ENCODE peak calls at places on chromosome 10, in nine cellular contexts. One of them, this sample, is unnamed. For H3K36me3, the result is how much of the 10 kb centered on the place peaks cover.

GRCh38 chr10:122780391-122780790 is 65.3 kb downstream of the CUZD1 start:
- DNase-seq in thyroid gland: no peak
- DNase-seq in kidney epithelial cell: no peak
- DNase-seq in cardiac muscle cell: no peak
- DNase-seq in brain microvascular endothelial cell: no peak
- DNase-seq in trophoblast cell: no peak
- DNase-seq in astrocyte: peak
- DNase-seq in heart left ventricle: no peak
- DNase-seq in osteoblast: peak
- DNase-seq in this sample: peak

GRCh38 chr10:4255751-4256150 is 470.7 kb upstream of the KLF6 start:
- DNase-seq in thyroid gland: no peak
- DNase-seq in kidney epithelial cell: no peak
- DNase-seq in cardiac muscle cell: no peak
- DNase-seq in brain microvascular endothelial cell: no peak
- DNase-seq in trophoblast cell: no peak
- DNase-seq in astrocyte: no peak
- DNase-seq in heart left ventricle: no peak
- DNase-seq in osteoblast: no peak
- DNase-seq in this sample: no peak

GRCh38 chr10:33723181-33723580 is 388.7 kb upstream of the NRP1 start:
- DNase-seq in thyroid gland: no peak
- DNase-seq in kidney epithelial cell: no peak
- DNase-seq in cardiac muscle cell: no peak
- DNase-seq in brain microvascular endothelial cell: no peak
- DNase-seq in trophoblast cell: no peak
- DNase-seq in astrocyte: no peak
- DNase-seq in heart left ventricle: no peak
- DNase-seq in osteoblast: no peak
- DNase-seq in this sample: no peak

GRCh38 chr10:48289652-48290238 is 15.2 kb upstream of the FRMPD2 start:
- DNase-seq in thyroid gland: peak
- DNase-seq in kidney epithelial cell: no peak
- DNase-seq in cardiac muscle cell: peak
- DNase-seq in brain microvascular endothelial cell: peak
- DNase-seq in trophoblast cell: peak
- DNase-seq in astrocyte: no peak
- DNase-seq in heart left ventricle: peak
- DNase-seq in osteoblast: no peak
- DNase-seq in this sample: peak

GRCh38 chr10:101060951-101061813 is 607 bp upstream of the KAZALD1 start:
- DNase-seq in thyroid gland: peak
- DNase-seq in kidney epithelial cell: no peak
- DNase-seq in cardiac muscle cell: peak
- DNase-seq in brain microvascular endothelial cell: peak
- DNase-seq in trophoblast cell: peak
- DNase-seq in astrocyte: peak
- DNase-seq in heart left ventricle: peak
- DNase-seq in osteoblast: peak
- DNase-seq in this sample: peak

GRCh38 chr10:124701038-124701365 is 43.2 kb downstream of the FAM53B start:
- DNase-seq in thyroid gland: no peak
- DNase-seq in kidney epithelial cell: no peak
- DNase-seq in cardiac muscle cell: no peak
- DNase-seq in brain microvascular endothelial cell: no peak
- DNase-seq in trophoblast cell: no peak
- DNase-seq in astrocyte: no peak
- DNase-seq in heart left ventricle: no peak
- DNase-seq in osteoblast: no peak
- DNase-seq in this sample: no peak

GRCh38 chr10:36880898-36881297 is 244.5 kb upstream of the ANKRD30A start:
- DNase-seq in thyroid gland: no peak
- DNase-seq in kidney epithelial cell: no peak
- DNase-seq in cardiac muscle cell: peak
- DNase-seq in brain microvascular endothelial cell: peak
- DNase-seq in trophoblast cell: peak
- DNase-seq in astrocyte: no peak
- DNase-seq in heart left ventricle: no peak
- DNase-seq in osteoblast: no peak
- DNase-seq in this sample: no peak

GRCh38 chr10:110733256-110733952 is 89.3 kb downstream of the RBM20 start:
- DNase-seq in thyroid gland: no peak
- DNase-seq in kidney epithelial cell: no peak
- DNase-seq in cardiac muscle cell: no peak
- DNase-seq in brain microvascular endothelial cell: peak
- DNase-seq in trophoblast cell: peak
- DNase-seq in astrocyte: no peak
- DNase-seq in heart left ventricle: no peak
- DNase-seq in osteoblast: no peak
- DNase-seq in this sample: peak

GRCh38 chr10:97737770-97738265 is 890 bp downstream of the ZFYVE27 start:
- DNase-seq in thyroid gland: no peak
- DNase-seq in kidney epithelial cell: no peak
- DNase-seq in cardiac muscle cell: no peak
- DNase-seq in brain microvascular endothelial cell: no peak
- DNase-seq in trophoblast cell: no peak
- DNase-seq in astrocyte: peak
- DNase-seq in heart left ventricle: no peak
- DNase-seq in osteoblast: peak
- DNase-seq in this sample: no peak

GRCh38 chr10:97734021-97734420 is 2.9 kb upstream of the ZFYVE27 start:
- DNase-seq in thyroid gland: no peak
- DNase-seq in kidney epithelial cell: no peak
- DNase-seq in cardiac muscle cell: no peak
- DNase-seq in brain microvascular endothelial cell: no peak
- DNase-seq in trophoblast cell: no peak
- DNase-seq in astrocyte: no peak
- DNase-seq in heart left ventricle: no peak
- DNase-seq in osteoblast: peak
- DNase-seq in this sample: no peak

GRCh38 chr10:97736902-97737769 is at the start of gene ZFYVE27:
- DNase-seq in thyroid gland: peak
- DNase-seq in kidney epithelial cell: peak
- DNase-seq in cardiac muscle cell: peak
- DNase-seq in brain microvascular endothelial cell: peak
- DNase-seq in trophoblast cell: peak
- DNase-seq in astrocyte: peak
- DNase-seq in heart left ventricle: peak
- DNase-seq in osteoblast: peak
- DNase-seq in this sample: peak

GRCh38 chr10:97738616-97739015 is 1.7 kb downstream of the ZFYVE27 start:
- DNase-seq in thyroid gland: no peak
- DNase-seq in kidney epithelial cell: no peak
- DNase-seq in cardiac muscle cell: no peak
- DNase-seq in brain microvascular endothelial cell: no peak
- DNase-seq in trophoblast cell: no peak
- DNase-seq in astrocyte: no peak
- DNase-seq in heart left ventricle: no peak
- DNase-seq in osteoblast: peak
- DNase-seq in this sample: no peak

GRCh38 chr10:97736403-97736901 is 476 bp upstream of the ZFYVE27 start:
- DNase-seq in thyroid gland: no peak
- DNase-seq in kidney epithelial cell: no peak
- DNase-seq in cardiac muscle cell: no peak
- DNase-seq in brain microvascular endothelial cell: no peak
- DNase-seq in trophoblast cell: no peak
- DNase-seq in astrocyte: no peak
- DNase-seq in heart left ventricle: no peak
- DNase-seq in osteoblast: peak
- DNase-seq in this sample: no peak
- H3K4me3 ChIP-seq in thyroid gland: no peak
- H3K4me3 ChIP-seq in kidney epithelial cell: no peak
- H3K4me3 ChIP-seq in cardiac muscle cell: no peak
- H3K4me3 ChIP-seq in brain microvascular endothelial cell: no peak
- H3K4me3 ChIP-seq in trophoblast cell: no peak
- H3K4me3 ChIP-seq in astrocyte: peak
- H3K4me3 ChIP-seq in heart left ventricle: peak
- H3K4me3 ChIP-seq in osteoblast: peak
- H3K4me3 ChIP-seq in this sample: peak

GRCh38 chr10:80660266-80660665 is 122.6 kb downstream of the SH2D4B start:
- DNase-seq in thyroid gland: peak
- DNase-seq in kidney epithelial cell: no peak
- DNase-seq in cardiac muscle cell: no peak
- DNase-seq in brain microvascular endothelial cell: no peak
- DNase-seq in trophoblast cell: no peak
- DNase-seq in astrocyte: no peak
- DNase-seq in heart left ventricle: no peak
- DNase-seq in osteoblast: no peak
- DNase-seq in this sample: no peak

GRCh38 chr10:80661526-80661925 is 123.8 kb downstream of the SH2D4B start:
- DNase-seq in thyroid gland: no peak
- DNase-seq in kidney epithelial cell: no peak
- DNase-seq in cardiac muscle cell: no peak
- DNase-seq in brain microvascular endothelial cell: no peak
- DNase-seq in trophoblast cell: no peak
- DNase-seq in astrocyte: no peak
- DNase-seq in heart left ventricle: no peak
- DNase-seq in osteoblast: no peak
- DNase-seq in this sample: no peak

GRCh38 chr10:80664071-80664680 is 126.5 kb downstream of the SH2D4B start:
- DNase-seq in thyroid gland: peak
- DNase-seq in kidney epithelial cell: peak
- DNase-seq in cardiac muscle cell: peak
- DNase-seq in brain microvascular endothelial cell: peak
- DNase-seq in trophoblast cell: peak
- DNase-seq in astrocyte: peak
- DNase-seq in heart left ventricle: peak
- DNase-seq in osteoblast: no peak
- DNase-seq in this sample: peak

GRCh38 chr10:80660736-80661135 is 123.0 kb downstream of the SH2D4B start:
- DNase-seq in thyroid gland: no peak
- DNase-seq in kidney epithelial cell: no peak
- DNase-seq in cardiac muscle cell: no peak
- DNase-seq in brain microvascular endothelial cell: no peak
- DNase-seq in trophoblast cell: peak
- DNase-seq in astrocyte: no peak
- DNase-seq in heart left ventricle: peak
- DNase-seq in osteoblast: no peak
- DNase-seq in this sample: no peak

DNA sequence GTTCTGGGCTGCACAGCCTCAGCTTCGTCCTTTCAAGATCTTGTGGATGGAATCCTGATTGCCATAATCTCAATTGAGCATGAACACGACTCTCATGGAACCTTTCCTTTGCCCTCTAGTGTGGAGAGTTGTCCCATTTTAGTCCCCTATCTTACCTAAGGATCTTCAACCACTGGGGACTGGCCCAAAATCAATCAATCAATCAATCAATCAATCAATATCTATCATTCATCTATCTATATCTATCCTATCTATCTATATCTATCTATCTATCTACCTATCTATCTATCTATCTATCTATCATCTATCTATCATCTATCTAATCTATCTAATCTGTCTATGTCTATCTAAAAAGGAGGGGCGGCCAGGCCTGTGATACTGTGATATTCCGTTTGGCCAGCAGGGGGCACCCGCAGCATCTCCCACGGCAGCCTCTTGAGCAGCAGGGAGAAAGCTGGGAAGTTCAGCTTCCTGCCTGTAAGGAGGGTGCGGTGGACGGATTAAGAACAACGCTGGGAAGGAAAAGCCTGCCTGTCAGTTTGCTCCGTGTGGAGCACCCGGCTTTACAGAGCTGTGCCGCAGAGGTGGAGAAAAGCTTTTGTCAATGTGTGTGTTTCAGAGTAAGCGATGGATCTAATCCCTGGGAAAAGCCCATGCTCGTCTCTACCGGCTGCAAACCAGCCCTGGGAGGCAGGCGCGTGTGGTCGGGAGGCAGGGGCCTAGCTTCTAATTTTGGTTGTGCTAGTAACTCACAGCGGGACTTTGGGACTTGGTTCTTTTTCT is 124.9 kb downstream of the SH2D4B start:
- DNase-seq in thyroid gland: peak
- DNase-seq in kidney epithelial cell: peak
- DNase-seq in cardiac muscle cell: peak
- DNase-seq in brain microvascular endothelial cell: peak
- DNase-seq in trophoblast cell: peak
- DNase-seq in astrocyte: peak
- DNase-seq in heart left ventricle: peak
- DNase-seq in osteoblast: peak
- DNase-seq in this sample: peak
- H3K36me3 ChIP-seq in thyroid gland: under half
- H3K36me3 ChIP-seq in kidney epithelial cell: under half
- H3K36me3 ChIP-seq in cardiac muscle cell: under half
- H3K36me3 ChIP-seq in brain microvascular endothelial cell: under half
- H3K36me3 ChIP-seq in trophoblast cell: under half
- H3K36me3 ChIP-seq in astrocyte: under half
- H3K36me3 ChIP-seq in heart left ventricle: under half
- H3K36me3 ChIP-seq in osteoblast: under half
- H3K36me3 ChIP-seq in this sample: under half

GRCh38 chr10:74949843-74950765 is 123.7 kb downstream of the KAT6B start:
- DNase-seq in thyroid gland: no peak
- DNase-seq in kidney epithelial cell: no peak
- DNase-seq in cardiac muscle cell: no peak
- DNase-seq in brain microvascular endothelial cell: peak
- DNase-seq in trophoblast cell: no peak
- DNase-seq in astrocyte: no peak
- DNase-seq in heart left ventricle: no peak
- DNase-seq in osteoblast: no peak
- DNase-seq in this sample: no peak

GRCh38 chr10:74953214-74953613 is 126.8 kb downstream of the KAT6B start:
- DNase-seq in thyroid gland: no peak
- DNase-seq in kidney epithelial cell: no peak
- DNase-seq in cardiac muscle cell: no peak
- DNase-seq in brain microvascular endothelial cell: no peak
- DNase-seq in trophoblast cell: no peak
- DNase-seq in astrocyte: no peak
- DNase-seq in heart left ventricle: no peak
- DNase-seq in osteoblast: no peak
- DNase-seq in this sample: no peak

GRCh38 chr10:74949024-74949423 is 122.6 kb downstream of the KAT6B start:
- DNase-seq in thyroid gland: no peak
- DNase-seq in kidney epithelial cell: no peak
- DNase-seq in cardiac muscle cell: no peak
- DNase-seq in brain microvascular endothelial cell: no peak
- DNase-seq in trophoblast cell: peak
- DNase-seq in astrocyte: no peak
- DNase-seq in heart left ventricle: no peak
- DNase-seq in osteoblast: no peak
- DNase-seq in this sample: no peak

GRCh38 chr10:74947781-74948401 is 121.5 kb downstream of the KAT6B start:
- DNase-seq in thyroid gland: no peak
- DNase-seq in kidney epithelial cell: no peak
- DNase-seq in cardiac muscle cell: no peak
- DNase-seq in brain microvascular endothelial cell: no peak
- DNase-seq in trophoblast cell: no peak
- DNase-seq in astrocyte: no peak
- DNase-seq in heart left ventricle: no peak
- DNase-seq in osteoblast: no peak
- DNase-seq in this sample: no peak

GRCh38 chr10:74949434-74949833 is 123.0 kb downstream of the KAT6B start:
- DNase-seq in thyroid gland: no peak
- DNase-seq in kidney epithelial cell: no peak
- DNase-seq in cardiac muscle cell: no peak
- DNase-seq in brain microvascular endothelial cell: no peak
- DNase-seq in trophoblast cell: no peak
- DNase-seq in astrocyte: peak
- DNase-seq in heart left ventricle: no peak
- DNase-seq in osteoblast: no peak
- DNase-seq in this sample: no peak
- H3K4me3 ChIP-seq in thyroid gland: no peak
- H3K4me3 ChIP-seq in kidney epithelial cell: no peak
- H3K4me3 ChIP-seq in cardiac muscle cell: no peak
- H3K4me3 ChIP-seq in brain microvascular endothelial cell: no peak
- H3K4me3 ChIP-seq in trophoblast cell: no peak
- H3K4me3 ChIP-seq in astrocyte: no peak
- H3K4me3 ChIP-seq in heart left ventricle: no peak
- H3K4me3 ChIP-seq in osteoblast: no peak
- H3K4me3 ChIP-seq in this sample: no peak

GRCh38 chr10:12184165-12184564 is 11.5 kb downstream of the NUDT5 start:
- DNase-seq in thyroid gland: no peak
- DNase-seq in kidney epithelial cell: no peak
- DNase-seq in cardiac muscle cell: no peak
- DNase-seq in brain microvascular endothelial cell: no peak
- DNase-seq in trophoblast cell: no peak
- DNase-seq in astrocyte: no peak
- DNase-seq in heart left ventricle: no peak
- DNase-seq in osteoblast: no peak
- DNase-seq in this sample: no peak

GRCh38 chr10:12177642-12178041 is 18.0 kb downstream of the NUDT5 start:
- DNase-seq in thyroid gland: no peak
- DNase-seq in kidney epithelial cell: peak
- DNase-seq in cardiac muscle cell: no peak
- DNase-seq in brain microvascular endothelial cell: no peak
- DNase-seq in trophoblast cell: no peak
- DNase-seq in astrocyte: peak
- DNase-seq in heart left ventricle: no peak
- DNase-seq in osteoblast: no peak
- DNase-seq in this sample: peak

GRCh38 chr10:12181065-12181775 is 14.5 kb downstream of the NUDT5 start:
- DNase-seq in thyroid gland: peak
- DNase-seq in kidney epithelial cell: no peak
- DNase-seq in cardiac muscle cell: no peak
- DNase-seq in brain microvascular endothelial cell: peak
- DNase-seq in trophoblast cell: no peak
- DNase-seq in astrocyte: peak
- DNase-seq in heart left ventricle: no peak
- DNase-seq in osteoblast: no peak
- DNase-seq in this sample: no peak

GRCh38 chr10:12179616-12180015 is 16.1 kb downstream of the NUDT5 start:
- DNase-seq in thyroid gland: no peak
- DNase-seq in kidney epithelial cell: no peak
- DNase-seq in cardiac muscle cell: no peak
- DNase-seq in brain microvascular endothelial cell: no peak
- DNase-seq in trophoblast cell: no peak
- DNase-seq in astrocyte: no peak
- DNase-seq in heart left ventricle: no peak
- DNase-seq in osteoblast: no peak
- DNase-seq in this sample: no peak

DNA sequence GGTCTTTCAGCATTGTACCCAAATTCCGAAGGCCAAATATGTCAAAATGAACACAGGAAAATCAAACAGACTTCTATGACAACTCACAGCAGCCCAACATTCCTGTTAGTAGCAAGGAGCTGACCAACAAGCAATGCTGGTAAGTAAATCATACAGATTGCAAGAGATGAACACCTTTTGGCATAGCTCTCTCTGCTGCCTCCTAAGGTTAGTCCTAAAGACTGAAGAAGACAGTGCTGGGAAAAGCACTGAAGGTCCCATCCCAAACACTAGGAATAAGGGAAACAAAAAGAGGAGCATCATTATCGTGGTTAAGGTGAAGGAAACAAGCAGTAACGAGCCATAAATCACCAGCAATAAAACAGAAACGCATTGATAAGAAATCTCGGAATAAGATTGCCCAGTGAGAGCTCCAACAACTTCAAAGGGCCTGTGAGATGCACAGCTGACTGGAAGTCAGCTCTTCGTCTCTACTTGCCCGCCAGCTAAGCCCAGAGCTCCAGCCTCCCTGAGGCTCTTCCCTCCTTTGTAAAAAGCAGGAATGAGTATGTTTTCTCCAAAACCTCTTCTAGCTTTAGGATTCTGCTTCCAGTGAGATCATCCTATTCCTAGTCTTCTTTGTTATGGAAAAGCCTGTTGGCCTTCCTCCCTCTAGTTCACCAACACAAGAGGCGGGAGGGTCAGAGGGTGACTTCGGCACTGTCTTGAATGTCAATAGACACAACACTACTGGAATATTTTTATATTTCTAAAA is 15.3 kb downstream of the NUDT5 start:
- DNase-seq in thyroid gland: no peak
- DNase-seq in kidney epithelial cell: no peak
- DNase-seq in cardiac muscle cell: no peak
- DNase-seq in brain microvascular endothelial cell: no peak
- DNase-seq in trophoblast cell: no peak
- DNase-seq in astrocyte: no peak
- DNase-seq in heart left ventricle: no peak
- DNase-seq in osteoblast: no peak
- DNase-seq in this sample: no peak
- H3K36me3 ChIP-seq in thyroid gland: under half
- H3K36me3 ChIP-seq in kidney epithelial cell: under half
- H3K36me3 ChIP-seq in cardiac muscle cell: under half
- H3K36me3 ChIP-seq in brain microvascular endothelial cell: under half
- H3K36me3 ChIP-seq in trophoblast cell: under half
- H3K36me3 ChIP-seq in astrocyte: under half
- H3K36me3 ChIP-seq in heart left ventricle: half or more
- H3K36me3 ChIP-seq in osteoblast: under half
- H3K36me3 ChIP-seq in this sample: half or more

This sample was measured in MG63.